ENCODE peak calls at places on chromosome 10, in five cellular contexts. One of them, this sample, is unnamed.

GRCh38 chr10:131440405-131441360 is 129.2 kb upstream of the TCERG1L start:
- DNase-seq in H1: no peak
- DNase-seq in keratinocyte: no peak
- DNase-seq in gastrocnemius medialis: no peak
- DNase-seq in ovary: no peak
- DNase-seq in this sample: no peak

GRCh38 chr10:20898851-20899250 is 1.7 kb upstream of the NEBL start:
- DNase-seq in H1: no peak
- DNase-seq in keratinocyte: no peak
- DNase-seq in gastrocnemius medialis: no peak
- DNase-seq in ovary: no peak
- DNase-seq in this sample: no peak

GRCh38 chr10:35643976-35644799 is 2.1 kb upstream of the FZD8 start:
- DNase-seq in H1: no peak
- DNase-seq in keratinocyte: no peak
- DNase-seq in gastrocnemius medialis: no peak
- DNase-seq in ovary: peak
- DNase-seq in this sample: no peak

GRCh38 chr10:103547391-103547946 is 54.0 kb downstream of the NEURL1 start:
- DNase-seq in H1: no peak
- DNase-seq in keratinocyte: no peak
- DNase-seq in gastrocnemius medialis: peak
- DNase-seq in ovary: no peak
- DNase-seq in this sample: peak

GRCh38 chr10:79127151-79127961 is 58.6 kb downstream of the ZMIZ1 start:
- DNase-seq in H1: no peak
- DNase-seq in keratinocyte: no peak
- DNase-seq in gastrocnemius medialis: peak
- DNase-seq in ovary: peak
- DNase-seq in this sample: no peak

GRCh38 chr10:89887406-89887805 is 186.0 kb downstream of the KIF20B start:
- DNase-seq in H1: no peak
- DNase-seq in keratinocyte: no peak
- DNase-seq in gastrocnemius medialis: no peak
- DNase-seq in ovary: no peak
- DNase-seq in this sample: no peak

GRCh38 chr10:269440-270074 is 134.3 kb downstream of the ZMYND11 start:
- DNase-seq in H1: no peak
- DNase-seq in keratinocyte: no peak
- DNase-seq in gastrocnemius medialis: no peak
- DNase-seq in ovary: no peak
- DNase-seq in this sample: no peak

GRCh38 chr10:102384053-102384452 is 11.5 kb upstream of the NFKB2 start:
- DNase-seq in H1: peak
- DNase-seq in keratinocyte: no peak
- DNase-seq in gastrocnemius medialis: no peak
- DNase-seq in ovary: no peak
- DNase-seq in this sample: no peak

GRCh38 chr10:85622425-85622824 is 744.2 kb downstream of the GRID1 start:
- DNase-seq in H1: no peak
- DNase-seq in keratinocyte: no peak
- DNase-seq in gastrocnemius medialis: no peak
- DNase-seq in ovary: no peak
- DNase-seq in this sample: no peak

GRCh38 chr10:82653244-82653933 is 778.4 kb downstream of the NRG3 start:
- DNase-seq in H1: no peak
- DNase-seq in keratinocyte: no peak
- DNase-seq in gastrocnemius medialis: no peak
- DNase-seq in ovary: no peak
- DNase-seq in this sample: no peak

GRCh38 chr10:51073461-51074237 is 638 bp upstream of the PRKG1 start:
- DNase-seq in H1: peak
- DNase-seq in keratinocyte: no peak
- DNase-seq in gastrocnemius medialis: peak
- DNase-seq in ovary: peak
- DNase-seq in this sample: peak
- H3K27ac ChIP-seq in H1: peak
- H3K27ac ChIP-seq in keratinocyte: no peak
- H3K27ac ChIP-seq in gastrocnemius medialis: peak
- H3K27ac ChIP-seq in ovary: peak
- H3K27ac ChIP-seq in this sample: peak

GRCh38 chr10:3945026-3945425 is 160.0 kb upstream of the KLF6 start:
- DNase-seq in H1: no peak
- DNase-seq in keratinocyte: no peak
- DNase-seq in gastrocnemius medialis: no peak
- DNase-seq in ovary: no peak
- DNase-seq in this sample: no peak

GRCh38 chr10:3943695-3944257 is 158.8 kb upstream of the KLF6 start:
- DNase-seq in H1: no peak
- DNase-seq in keratinocyte: no peak
- DNase-seq in gastrocnemius medialis: no peak
- DNase-seq in ovary: no peak
- DNase-seq in this sample: no peak

GRCh38 chr10:3944591-3944990 is 159.6 kb upstream of the KLF6 start:
- DNase-seq in H1: no peak
- DNase-seq in keratinocyte: no peak
- DNase-seq in gastrocnemius medialis: no peak
- DNase-seq in ovary: no peak
- DNase-seq in this sample: no peak

GRCh38 chr10:3948843-3949242 is 163.8 kb upstream of the KLF6 start:
- DNase-seq in H1: no peak
- DNase-seq in keratinocyte: no peak
- DNase-seq in gastrocnemius medialis: peak
- DNase-seq in ovary: no peak
- DNase-seq in this sample: no peak

GRCh38 chr10:3946234-3947229 is 161.5 kb upstream of the KLF6 start:
- DNase-seq in H1: no peak
- DNase-seq in keratinocyte: no peak
- DNase-seq in gastrocnemius medialis: no peak
- DNase-seq in ovary: no peak
- DNase-seq in this sample: no peak
- H3K27ac ChIP-seq in H1: no peak
- H3K27ac ChIP-seq in keratinocyte: peak
- H3K27ac ChIP-seq in gastrocnemius medialis: no peak
- H3K27ac ChIP-seq in ovary: no peak
- H3K27ac ChIP-seq in this sample: no peak

GRCh38 chr10:121669010-121669366 is 70.7 kb upstream of the FGFR2 start:
- DNase-seq in H1: no peak
- DNase-seq in keratinocyte: no peak
- DNase-seq in gastrocnemius medialis: no peak
- DNase-seq in ovary: no peak
- DNase-seq in this sample: no peak
- H3K27ac ChIP-seq in H1: no peak
- H3K27ac ChIP-seq in keratinocyte: no peak
- H3K27ac ChIP-seq in gastrocnemius medialis: no peak
- H3K27ac ChIP-seq in ovary: peak
- H3K27ac ChIP-seq in this sample: no peak

GRCh38 chr10:67697646-67698245 is 1.8 kb upstream of the CTNNA3 start:
- DNase-seq in H1: no peak
- DNase-seq in keratinocyte: no peak
- DNase-seq in gastrocnemius medialis: no peak
- DNase-seq in ovary: no peak
- DNase-seq in this sample: peak

GRCh38 chr10:67696029-67696428 is at the start of gene CTNNA3:
- DNase-seq in H1: no peak
- DNase-seq in keratinocyte: no peak
- DNase-seq in gastrocnemius medialis: no peak
- DNase-seq in ovary: no peak
- DNase-seq in this sample: no peak

DNA sequence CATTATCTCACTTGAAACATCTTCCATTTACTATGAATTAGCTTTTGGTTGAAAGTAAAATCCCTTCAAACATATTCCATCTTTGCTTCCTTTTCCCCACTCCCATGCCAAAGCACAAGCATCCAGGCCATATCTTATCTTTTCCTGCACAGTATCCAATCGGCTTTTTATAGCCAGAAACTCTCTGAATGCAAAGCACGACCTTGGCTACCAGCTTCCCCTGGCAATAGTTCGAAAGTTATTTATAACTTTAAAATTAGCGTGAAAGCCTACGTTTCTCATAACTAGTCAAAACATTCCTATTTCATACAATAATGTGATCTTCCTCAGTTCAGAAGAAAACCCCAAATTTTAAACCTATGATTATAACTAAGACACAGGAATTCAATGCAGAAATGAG is 440 bp downstream of the CTNNA3 start:
- DNase-seq in H1: no peak
- DNase-seq in keratinocyte: no peak
- DNase-seq in gastrocnemius medialis: no peak
- DNase-seq in ovary: no peak
- DNase-seq in this sample: no peak
- H3K27ac ChIP-seq in H1: no peak
- H3K27ac ChIP-seq in keratinocyte: no peak
- H3K27ac ChIP-seq in gastrocnemius medialis: peak
- H3K27ac ChIP-seq in ovary: no peak
- H3K27ac ChIP-seq in this sample: no peak

GRCh38 chr10:33341638-33342037 is 7.2 kb upstream of the NRP1 start:
- DNase-seq in H1: no peak
- DNase-seq in keratinocyte: no peak
- DNase-seq in gastrocnemius medialis: no peak
- DNase-seq in ovary: no peak
- DNase-seq in this sample: no peak
- H3K27ac ChIP-seq in H1: no peak
- H3K27ac ChIP-seq in keratinocyte: peak
- H3K27ac ChIP-seq in gastrocnemius medialis: peak
- H3K27ac ChIP-seq in ovary: peak
- H3K27ac ChIP-seq in this sample: no peak

GRCh38 chr10:66284621-66285020 is 641.2 kb upstream of the LRRTM3 start:
- DNase-seq in H1: no peak
- DNase-seq in keratinocyte: no peak
- DNase-seq in gastrocnemius medialis: no peak
- DNase-seq in ovary: no peak
- DNase-seq in this sample: no peak
- H3K27ac ChIP-seq in H1: no peak
- H3K27ac ChIP-seq in keratinocyte: no peak
- H3K27ac ChIP-seq in gastrocnemius medialis: no peak
- H3K27ac ChIP-seq in ovary: no peak
- H3K27ac ChIP-seq in this sample: no peak

DNA sequence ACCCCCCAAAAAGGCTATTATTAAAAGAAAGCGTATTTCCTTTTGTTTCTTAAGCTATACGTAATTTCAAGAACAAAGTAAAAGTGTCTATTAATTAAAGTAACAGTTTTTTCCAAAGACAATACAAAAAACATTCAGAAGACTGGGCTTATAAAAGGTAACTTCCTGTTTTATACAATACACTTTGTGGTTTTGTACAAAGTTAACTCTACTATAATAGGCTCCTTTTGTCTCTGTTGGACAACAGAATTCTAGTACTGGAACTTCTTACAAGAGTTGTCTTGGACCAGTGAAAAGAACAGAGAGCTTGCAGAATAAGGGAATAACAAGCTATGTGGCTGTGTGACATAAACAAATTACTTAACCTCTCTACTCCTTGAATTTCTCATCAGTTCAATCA is 21.5 kb downstream of the SFMBT2 start:
- DNase-seq in H1: no peak
- DNase-seq in keratinocyte: no peak
- DNase-seq in gastrocnemius medialis: no peak
- DNase-seq in ovary: no peak
- DNase-seq in this sample: no peak
- H3K27ac ChIP-seq in H1: no peak
- H3K27ac ChIP-seq in keratinocyte: no peak
- H3K27ac ChIP-seq in gastrocnemius medialis: no peak
- H3K27ac ChIP-seq in ovary: no peak
- H3K27ac ChIP-seq in this sample: no peak

DNA sequence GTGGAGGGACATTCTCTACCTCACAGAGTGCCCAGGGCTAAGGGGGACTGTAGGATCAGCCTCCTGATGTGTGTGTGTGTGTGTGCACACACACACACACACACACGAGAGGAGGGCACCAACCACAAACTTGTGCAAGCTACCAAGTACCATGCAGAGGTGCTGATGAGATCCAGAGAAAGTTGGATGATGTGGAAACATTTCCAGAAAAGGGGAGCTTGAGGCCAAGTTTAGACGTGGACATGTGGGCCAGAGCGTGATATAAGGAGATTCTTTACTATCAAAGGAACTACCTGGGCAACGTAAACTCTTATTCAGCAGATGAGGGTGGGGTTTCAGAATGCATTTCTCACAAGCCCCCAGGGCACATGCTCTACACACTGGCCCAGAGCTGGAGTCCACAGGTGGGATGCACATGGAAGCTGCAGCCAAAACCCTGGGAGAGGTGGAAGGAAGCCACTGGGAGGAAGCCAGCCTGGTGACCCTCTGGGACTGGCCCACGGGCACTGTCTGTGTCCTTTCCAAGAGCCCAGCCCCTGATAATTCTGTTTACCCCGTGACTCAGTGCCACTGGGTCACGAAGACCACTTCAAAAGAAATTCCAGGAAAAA is 53.5 kb downstream of the DLG5 start:
- DNase-seq in H1: no peak
- DNase-seq in keratinocyte: no peak
- DNase-seq in gastrocnemius medialis: no peak
- DNase-seq in ovary: no peak
- DNase-seq in this sample: no peak
- H3K27ac ChIP-seq in H1: no peak
- H3K27ac ChIP-seq in keratinocyte: peak
- H3K27ac ChIP-seq in gastrocnemius medialis: peak
- H3K27ac ChIP-seq in ovary: peak
- H3K27ac ChIP-seq in this sample: peak

DNA sequence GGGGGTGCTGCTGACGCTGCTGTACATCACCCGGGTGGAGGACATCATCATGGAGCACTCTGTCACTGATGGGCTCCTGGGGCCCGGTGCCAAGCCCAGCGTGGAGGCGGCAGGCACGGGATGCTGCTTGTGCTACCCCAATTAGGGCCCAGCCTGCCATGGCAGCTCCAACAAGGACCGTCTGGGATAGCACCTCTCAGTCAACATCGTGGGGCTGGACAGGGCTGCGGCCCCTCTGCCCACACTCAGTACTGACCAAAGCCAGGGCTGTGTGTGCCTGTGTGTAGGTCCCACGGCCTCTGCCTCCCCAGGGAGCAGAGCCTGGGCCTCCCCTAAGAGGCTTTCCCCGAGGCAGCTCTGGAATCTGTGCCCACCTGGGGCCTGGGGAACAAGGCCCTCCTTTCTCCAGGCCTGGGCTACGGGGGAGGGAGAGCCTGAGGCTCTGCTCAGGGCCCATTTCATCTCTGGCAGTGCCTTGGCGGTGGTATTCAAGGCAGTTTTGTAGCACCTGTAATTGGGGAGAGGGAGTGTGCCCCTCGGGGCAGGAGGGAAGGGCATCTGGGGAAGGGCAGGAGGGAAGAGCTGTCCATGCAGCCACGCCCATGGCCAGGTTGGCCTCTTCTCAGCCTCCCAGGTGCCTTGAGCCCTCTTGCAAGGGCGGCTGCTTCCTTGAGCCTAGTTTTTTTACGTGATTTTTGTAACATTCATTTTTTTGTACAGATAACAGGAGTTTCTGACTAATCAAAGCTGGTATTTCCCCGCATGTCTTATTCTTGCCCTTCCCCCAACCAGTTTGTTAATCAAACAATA is 55.8 kb downstream of the TSPAN15 start:
- DNase-seq in H1: no peak
- DNase-seq in keratinocyte: no peak
- DNase-seq in gastrocnemius medialis: peak
- DNase-seq in ovary: no peak
- DNase-seq in this sample: no peak
- H3K27ac ChIP-seq in H1: no peak
- H3K27ac ChIP-seq in keratinocyte: no peak
- H3K27ac ChIP-seq in gastrocnemius medialis: peak
- H3K27ac ChIP-seq in ovary: no peak
- H3K27ac ChIP-seq in this sample: peak